ENCODE peak calls at places on chromosome 14, in four cellular contexts. R is aorta, N is endodermal cell, J is upper lobe of right lung. F is an unnamed sample.

GRCh38 chr14:101762530-101763101 is 1.1 kb downstream of the PPP2R5C start:
- DNase-seq in R (no peak), J (no peak), N (no peak), F (no peak)

GRCh38 chr14:75084513-75084912 is 15.1 kb downstream of the ZC2HC1C start:
- DNase-seq in N (no peak), J (no peak), R (no peak), F (no peak)

GRCh38 chr14:24971255-24971654 is 78.7 kb downstream of the STXBP6 start:
- DNase-seq in N (no peak), J (no peak), R (no peak), F (no peak)

GRCh38 chr14:51539571-51540037 is 112.1 kb upstream of the FRMD6 start:
- DNase-seq in N (peak; percentile 46), J (no peak), R (no peak), F (peak; percentile 92)

GRCh38 chr14:20059745-20060144 is at the start of gene OR4L1:
- DNase-seq in R (no peak), N (no peak), J (no peak), F (no peak)

GRCh38 chr14:89387922-89388685 is 28.9 kb downstream of the FOXN3 start:
- DNase-seq in R (no peak), N (no peak), J (no peak), F (no peak)

GRCh38 chr14:69242311-69243224 is 17.4 kb upstream of the GALNT16 start:
- DNase-seq in J (no peak), N (peak; percentile 83), R (no peak), F (no peak)

GRCh38 chr14:74014299-74014698 is 4.8 kb downstream of the ENTPD5 start:
- DNase-seq in N (no peak), J (no peak), R (no peak), F (no peak)

GRCh38 chr14:30751646-30752416 is 122.5 kb upstream of the COCH start:
- DNase-seq in N (peak; percentile 51), J (no peak), R (no peak), F (no peak)

GRCh38 chr14:42222924-42223471 is 616.3 kb downstream of the LRFN5 start:
- DNase-seq in J (no peak), R (no peak), N (no peak), F (no peak)

GRCh38 chr14:21924479-21924878 is 250.9 kb upstream of the OR4E1 start:
- DNase-seq in N (peak; percentile 58), J (no peak), R (no peak), F (no peak)

GRCh38 chr14:74667758-74668157 is 45.1 kb downstream of the AREL1 start:
- DNase-seq in J (no peak), R (no peak), N (no peak), F (no peak)

GRCh38 chr14:24940213-24940783 is 109.6 kb downstream of the STXBP6 start:
- DNase-seq in N (no peak), J (no peak), R (no peak), F (no peak)

GRCh38 chr14:49769171-49769570 is 1.2 kb downstream of the KLHDC2 start:
- DNase-seq in R (no peak), N (no peak), J (no peak), F (no peak)

GRCh38 chr14:51981218-51981854 is 8.0 kb upstream of the RTRAF start:
- DNase-seq in N (no peak), R (no peak), J (no peak), F (no peak)

GRCh38 chr14:61512508-61512907 is 182.8 kb upstream of the HIF1A start:
- DNase-seq in J (no peak), R (no peak), N (no peak), F (no peak)

GRCh38 chr14:103282932-103283331 is 51.1 kb upstream of the EIF5 start:
- DNase-seq in R (no peak), J (no peak), N (no peak), F (no peak)

GRCh38 chr14:104510216-104510615 is 69.3 kb upstream of the C14orf180 start:
- DNase-seq in N (no peak), J (no peak), R (no peak), F (no peak)

GRCh38 chr14:104506461-104507253 is 72.9 kb upstream of the C14orf180 start:
- DNase-seq in J (no peak), R (peak; percentile 55), N (peak; percentile 36), F (no peak)

GRCh38 chr14:104509673-104510072 is 69.9 kb upstream of the C14orf180 start:
- DNase-seq in N (peak; percentile 56), J (no peak), R (peak; percentile 64), F (no peak)

GRCh38 chr14:104505085-104506074 is 74.2 kb upstream of the C14orf180 start:
- DNase-seq in R (peak; percentile 70), J (no peak), N (peak; percentile 41), F (no peak)

DNA sequence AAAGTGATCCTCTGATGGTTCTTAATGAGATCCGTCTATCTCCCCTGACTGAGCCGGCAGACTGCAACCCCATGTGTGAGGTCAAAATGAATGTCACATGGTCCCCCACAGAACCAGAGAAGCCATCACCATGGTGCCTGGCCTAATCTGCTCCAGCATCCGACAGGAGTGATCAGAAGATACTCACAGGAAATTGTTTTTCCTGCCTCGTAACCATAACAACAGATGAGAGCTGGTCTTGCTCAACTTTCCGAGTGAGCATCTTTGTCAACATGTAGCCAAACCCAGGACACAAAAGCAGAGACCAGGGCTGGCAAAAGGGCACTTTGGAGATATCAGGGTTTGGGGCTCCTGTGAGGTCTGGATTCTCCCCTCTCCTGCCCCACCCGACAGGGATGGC is 72.1 kb upstream of the C14orf180 start:
- DNase-seq in R (no peak), J (no peak), N (peak; percentile 12), F (no peak)
- H3K9me3 ChIP-seq in R (peaks cover 12% of the 10 kb centered on the region), J (no peaks in the 10 kb centered on the region), N (peaks cover 2% of the 10 kb centered on the region), F (no peaks in the 10 kb centered on the region)

GRCh38 chr14:23569443-23570151 is 2.0 kb upstream of the AP1G2 start:
- DNase-seq in R (no peak), N (peak; percentile 84), J (peak; percentile 63), F (peak; percentile 55)
- H3K9me3 ChIP-seq in R (no peaks in the 10 kb centered on the region), N (no peaks in the 10 kb centered on the region), J (no peaks in the 10 kb centered on the region), F (no peaks in the 10 kb centered on the region)

GRCh38 chr14:40113671-40114070 is 681.4 kb upstream of the FBXO33 start:
- DNase-seq in R (no peak), N (no peak), J (no peak), F (no peak)
- H3K9me3 ChIP-seq in R (no peaks in the 10 kb centered on the region), N (no peaks in the 10 kb centered on the region), J (no peaks in the 10 kb centered on the region), F (peaks cover 3% of the 10 kb centered on the region)

DNA sequence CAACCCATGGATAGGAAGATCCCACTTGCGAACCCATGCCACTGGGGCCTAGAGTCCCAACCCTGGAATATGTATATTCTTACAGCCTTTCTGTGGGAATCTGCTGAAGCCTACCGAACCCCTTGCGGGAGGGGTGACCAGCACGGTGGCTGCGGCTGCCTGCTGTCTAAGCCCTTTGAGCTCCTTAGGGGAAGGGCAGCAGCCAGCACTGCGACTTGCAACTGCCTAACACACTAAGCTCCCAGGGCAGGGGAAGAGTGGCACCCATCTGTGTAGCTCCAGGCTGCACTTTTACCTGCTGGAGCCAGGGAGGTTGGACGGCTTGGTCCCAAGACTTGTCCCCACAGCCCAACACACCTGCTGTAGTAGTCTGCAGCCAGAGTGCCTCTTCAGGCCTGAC is 1968.7 kb upstream of the FLRT2 start:
- DNase-seq in R (no peak), J (peak; percentile 47), N (no peak), F (no peak)
- H3K9me3 ChIP-seq in R (peaks cover 2% of the 10 kb centered on the region), J (no peaks in the 10 kb centered on the region), N (no peaks in the 10 kb centered on the region), F (no peaks in the 10 kb centered on the region)

F was measured in RWPE2.